ENCODE peak calls at places on chromosomes 7 and 10, in five cellular contexts. F, E, R, G and T are unnamed samples.

GRCh38 chr7:47424523-47424922 is 157.4 kb downstream of the TNS3 start:
- DNase-seq in G (no peak), F (no peak), E (no peak), R (no peak), T (no peak)

GRCh38 chr10:53314856-53315255 is 542.3 kb upstream of the MBL2 start:
- DNase-seq in G (no peak), R (no peak), F (peak; percentile 97), E (no peak), T (peak; percentile 2)

GRCh38 chr10:69451209-69451783 is at the start of gene TSPAN15:
- DNase-seq in E (peak; percentile 94), F (no peak), R (peak; percentile 91), G (peak; percentile 92), T (no peak)

GRCh38 chr10:68471586-68472408 is at the start of gene DNA2:
- DNase-seq in F (no peak), R (peak; percentile 72), G (peak; percentile 38), E (peak; percentile 80), T (peak; percentile 37)

GRCh38 chr7:34128762-34129161 is 223.4 kb downstream of the BMPER start:
- DNase-seq in R (no peak), G (no peak), F (no peak), E (no peak), T (peak; percentile 30)

GRCh38 chr7:28998110-28998509 is 40.0 kb upstream of the TRIL start:
- DNase-seq in R (no peak), F (no peak), G (no peak), E (no peak), T (no peak)

GRCh38 chr7:140294454-140294853 is 103.9 kb downstream of the SLC37A3 start:
- DNase-seq in F (no peak), R (no peak), E (no peak), G (no peak), T (no peak)

GRCh38 chr7:157863906-157864810 is 527.4 kb downstream of the DNAJB6 start:
- DNase-seq in E (peak; percentile 53), G (no peak), F (no peak), R (no peak), T (no peak)

GRCh38 chr7:33669251-33669670 is 236.1 kb upstream of the BMPER start:
- DNase-seq in F (no peak), E (no peak), G (no peak), R (no peak), T (no peak)

GRCh38 chr7:75722381-75722780 is 16.4 kb downstream of the HIP1 start:
- DNase-seq in F (no peak), E (no peak), R (no peak), G (no peak), T (no peak)

GRCh38 chr10:108783897-108784296 is 1139.4 kb downstream of the XPNPEP1 start:
- DNase-seq in E (no peak), G (no peak), R (peak; percentile 24), F (no peak), T (peak; percentile 57)

GRCh38 chr7:102404005-102404861 is 8.1 kb downstream of the PRKRIP1 start:
- DNase-seq in F (peak; percentile 36), R (peak; percentile 58), E (no peak), G (no peak), T (no peak)

GRCh38 chr10:46290101-46290884 is 3.5 kb downstream of the ANTXRL start:
- DNase-seq in F (no peak), G (no peak), R (no peak), E (no peak), T (no peak)

GRCh38 chr7:154744226-154744860 is 258.6 kb downstream of the PAXIP1 start:
- DNase-seq in G (no peak), R (no peak), E (no peak), F (no peak), T (no peak)

GRCh38 chr7:50276446-50276845 is 28.1 kb upstream of the IKZF1 start:
- DNase-seq in G (no peak), R (no peak), F (no peak), E (no peak), T (no peak)

GRCh38 chr10:6247041-6247712 is 44.4 kb downstream of the PFKFB3 start:
- DNase-seq in G (no peak), F (no peak), E (no peak), R (no peak), T (no peak)

GRCh38 chr10:77286851-77287250 is 350.8 kb downstream of the KCNMA1 start:
- DNase-seq in G (no peak), E (no peak), F (no peak), R (no peak), T (no peak)

GRCh38 chr10:77289027-77289501 is 348.5 kb downstream of the KCNMA1 start:
- DNase-seq in E (no peak), R (no peak), G (no peak), F (no peak), T (no peak)

GRCh38 chr10:77289790-77290189 is 347.8 kb downstream of the KCNMA1 start:
- DNase-seq in E (no peak), G (no peak), R (no peak), F (no peak), T (no peak)

GRCh38 chr10:77285529-77286182 is 352.0 kb downstream of the KCNMA1 start:
- DNase-seq in R (no peak), G (no peak), E (no peak), F (no peak), T (no peak)

DNA sequence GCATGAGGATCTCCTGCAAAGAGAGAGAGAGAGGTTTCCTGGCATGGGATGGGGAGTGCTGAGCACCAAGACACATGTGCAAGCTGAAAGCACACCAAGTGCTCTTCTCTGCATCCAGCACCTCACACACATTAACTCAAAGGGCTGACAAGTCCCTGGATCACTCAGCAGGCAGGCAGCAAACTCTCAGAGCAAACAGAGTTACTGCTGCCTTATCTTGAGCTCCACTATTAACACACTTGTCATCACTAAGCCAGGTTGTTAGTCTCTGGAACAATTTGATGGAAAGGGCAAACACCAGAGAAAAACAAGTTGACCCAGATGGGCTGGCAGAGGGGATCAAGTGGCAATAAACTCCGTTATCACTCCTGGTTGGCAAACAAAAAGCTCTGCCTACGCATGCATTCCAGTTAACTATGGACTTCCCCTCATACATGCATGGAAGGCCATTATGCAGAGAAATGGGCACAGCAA is 349.9 kb downstream of the KCNMA1 start:
- DNase-seq in F (no peak), G (no peak), E (no peak), R (no peak), T (no peak)
- TF ChIP-seq CTCF in F (no peak), G (no peak), E (no peak), R (no peak), T (no peak)

GRCh38 chr10:103069453-103070331 is 123.4 kb downstream of the NT5C2 start:
- DNase-seq in R (peak; percentile 70), G (peak; percentile 36), E (no peak), F (no peak), T (no peak)
- TF ChIP-seq CTCF in R (peak; percentile 57), G (peak; percentile 70), E (peak; percentile 77), F (peak; percentile 78), T (peak; percentile 59)

GRCh38 chr7:17545348-17545747 is 246.9 kb downstream of the AHR start:
- DNase-seq in E (no peak), F (no peak), R (no peak), G (no peak), T (no peak)

GRCh38 chr7:17549406-17549805 is 251.0 kb downstream of the AHR start:
- DNase-seq in G (no peak), E (no peak), R (no peak), F (no peak), T (no peak)

GRCh38 chr7:17544401-17544800 is 245.9 kb downstream of the AHR start:
- DNase-seq in R (no peak), F (no peak), E (no peak), G (no peak), T (no peak)

GRCh38 chr7:17546206-17546998 is 247.9 kb downstream of the AHR start:
- DNase-seq in E (no peak), G (no peak), R (no peak), F (no peak), T (no peak)

GRCh38 chr7:17548014-17548653 is 249.7 kb downstream of the AHR start:
- DNase-seq in E (no peak), R (no peak), G (no peak), F (no peak), T (no peak)
- TF ChIP-seq CTCF in E (no peak), R (no peak), G (no peak), F (no peak), T (peak; percentile 6)

DNA sequence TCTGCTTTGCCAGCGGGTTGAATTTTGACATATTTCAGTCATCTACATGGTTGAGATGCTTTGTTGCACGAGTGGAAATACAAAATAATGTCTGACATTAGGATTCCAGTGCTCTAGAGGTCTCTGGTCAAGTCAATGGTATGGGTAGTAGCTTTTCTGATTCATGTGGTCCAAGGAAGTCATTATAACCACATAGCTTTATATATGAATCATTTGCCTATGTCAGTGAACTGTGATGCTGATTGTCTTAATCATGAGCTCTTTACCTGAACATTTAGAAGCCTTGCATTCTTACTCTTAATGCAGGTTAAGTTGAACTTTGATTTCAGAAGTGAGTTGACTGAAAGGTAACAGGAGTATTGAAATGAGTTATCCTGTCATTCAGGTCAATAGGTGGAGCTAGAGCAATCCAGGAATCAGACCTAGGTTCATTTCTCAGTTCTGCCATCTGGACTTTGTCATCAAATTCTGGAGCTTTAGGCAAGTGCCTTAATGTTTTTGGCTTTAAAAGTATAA is 3.3 kb downstream of the MAPK8 start:
- DNase-seq in E (no peak), R (no peak), F (peak; percentile 66), G (no peak), T (no peak)
- TF ChIP-seq CTCF in E (peak; percentile 45), R (no peak), F (peak; percentile 54), G (peak; percentile 44), T (no peak)

DNA sequence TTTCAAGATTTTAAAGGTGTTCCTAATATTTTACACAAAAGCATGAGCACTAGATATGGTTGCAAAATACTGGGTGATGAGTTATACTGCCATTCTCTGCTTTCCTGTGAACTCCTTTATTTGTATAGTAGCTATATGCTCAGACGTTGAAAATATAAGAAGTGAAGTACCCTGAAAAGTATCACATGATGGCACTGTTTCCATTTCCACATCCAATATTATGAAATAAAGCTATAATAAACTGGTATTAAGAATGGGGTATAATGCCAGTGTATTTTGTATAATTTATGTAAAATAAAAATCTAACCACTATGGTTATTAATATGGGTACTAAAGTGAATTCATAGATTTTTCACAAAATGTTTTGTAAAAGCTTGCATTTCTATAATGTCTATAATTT is 79.6 kb upstream of the FOXP2 start:
- DNase-seq in G (no peak), F (no peak), R (no peak), E (no peak), T (no peak)
- TF ChIP-seq CTCF in G (no peak), F (no peak), R (no peak), E (no peak), T (no peak)

GRCh38 chr7:21524680-21525079 is 18.2 kb upstream of the DNAH11 start:
- DNase-seq in E (no peak), R (no peak), G (no peak), F (no peak), T (no peak)

GRCh38 chr7:21526448-21526847 is 16.4 kb upstream of the DNAH11 start:
- DNase-seq in G (no peak), F (no peak), E (no peak), R (no peak), T (no peak)

GRCh38 chr7:21526007-21526406 is 16.8 kb upstream of the DNAH11 start:
- DNase-seq in R (no peak), G (no peak), E (no peak), F (no peak), T (no peak)
- TF ChIP-seq CTCF in R (peak; percentile 19), G (peak; percentile 39), E (peak; percentile 32), F (peak; percentile 61), T (peak; percentile 30)

GRCh38 chr10:44668336-44668735 is 242.8 kb upstream of the TMEM72 start:
- DNase-seq in R (no peak), E (no peak), F (no peak), G (no peak), T (no peak)
- TF ChIP-seq CTCF in R (no peak), E (no peak), F (no peak), G (no peak), T (no peak)